ENCODE peak calls at places on chromosome X, in six cellular contexts. J, M, X, K, U and Y are unnamed samples.

GRCh38 chrX:14916017-14916674 is 42.9 kb downstream of the MOSPD2 start:
- DNase-seq in M (no peak), X (no peak), U (no peak), K (no peak), J (peak; percentile 14), Y (no peak)

GRCh38 chrX:137278825-137279224 is 245.0 kb upstream of the GPR101 start:
- DNase-seq in X (no peak), K (no peak), M (no peak), J (no peak), U (no peak), Y (no peak)

GRCh38 chrX:13120017-13120416 is 75.6 kb upstream of the FAM9C start:
- DNase-seq in U (no peak), J (peak; percentile 42), X (no peak), K (no peak), M (no peak), Y (no peak)

GRCh38 chrX:21487832-21488231 is 113.6 kb downstream of the CNKSR2 start:
- DNase-seq in J (peak; percentile 71), K (no peak), U (no peak), M (no peak), X (no peak), Y (no peak)

GRCh38 chrX:3271485-3272186 is 74.8 kb downstream of the MXRA5 start:
- DNase-seq in U (no peak), M (no peak), X (no peak), K (no peak), J (peak; percentile 74), Y (no peak)

GRCh38 chrX:21968333-21968732 is 27.8 kb downstream of the SMS start:
- DNase-seq in U (no peak), K (no peak), X (no peak), M (no peak), J (no peak), Y (no peak)

GRCh38 chrX:135000516-135000915 is 9.7 kb downstream of the SMIM10 start:
- DNase-seq in K (no peak), M (no peak), J (no peak), X (no peak), U (no peak), Y (no peak)

GRCh38 chrX:47482065-47482511 is 934 bp downstream of the ZNF41 start:
- DNase-seq in M (no peak), X (no peak), U (no peak), J (no peak), K (no peak), Y (no peak)

GRCh38 chrX:110317079-110317819 is 636 bp downstream of the AMMECR1 start:
- DNase-seq in U (peak; percentile 4), K (no peak), X (no peak), M (no peak), J (peak; percentile 1), Y (peak; percentile 14)

GRCh38 chrX:50107470-50107869 is 93.3 kb downstream of the AKAP4 start:
- DNase-seq in M (no peak), J (peak; percentile 48), X (no peak), K (no peak), U (no peak), Y (peak; percentile 37)

GRCh38 chrX:135931644-135932487 is 38.4 kb downstream of the SAGE1 start:
- DNase-seq in K (no peak), J (peak; percentile 46), U (peak; percentile 1), X (peak; percentile 38), M (no peak), Y (peak; percentile 42)

GRCh38 chrX:65406532-65406931 is 128.1 kb downstream of the LAS1L start:
- DNase-seq in X (no peak), J (peak; percentile 4), K (no peak), M (no peak), U (no peak), Y (peak; percentile 30)

GRCh38 chrX:30635630-30636029 is 17.6 kb upstream of the GK start:
- DNase-seq in K (no peak), J (no peak), U (no peak), X (no peak), M (no peak), Y (no peak)

GRCh38 chrX:105698386-105698785 is 124.0 kb upstream of the NRK start:
- DNase-seq in M (no peak), X (no peak), U (no peak), K (no peak), J (no peak), Y (no peak)

GRCh38 chrX:129741880-129742758 is 3.3 kb downstream of the XPNPEP2 start:
- DNase-seq in M (no peak), U (no peak), J (no peak), K (no peak), X (no peak), Y (no peak)

GRCh38 chrX:136209016-136209738 is 42.0 kb downstream of the MAP7D3 start:
- DNase-seq in X (no peak), M (no peak), U (no peak), K (peak; percentile 78), J (peak; percentile 30), Y (no peak)

GRCh38 chrX:56764975-56765791 is 36.1 kb downstream of the NBDY start:
- DNase-seq in J (no peak), U (no peak), X (no peak), K (peak; percentile 60), M (peak; percentile 33), Y (no peak)
- TF ChIP-seq CTCF in J (no peak), U (no peak), X (no peak), K (no peak), M (no peak), Y (no peak)

DNA sequence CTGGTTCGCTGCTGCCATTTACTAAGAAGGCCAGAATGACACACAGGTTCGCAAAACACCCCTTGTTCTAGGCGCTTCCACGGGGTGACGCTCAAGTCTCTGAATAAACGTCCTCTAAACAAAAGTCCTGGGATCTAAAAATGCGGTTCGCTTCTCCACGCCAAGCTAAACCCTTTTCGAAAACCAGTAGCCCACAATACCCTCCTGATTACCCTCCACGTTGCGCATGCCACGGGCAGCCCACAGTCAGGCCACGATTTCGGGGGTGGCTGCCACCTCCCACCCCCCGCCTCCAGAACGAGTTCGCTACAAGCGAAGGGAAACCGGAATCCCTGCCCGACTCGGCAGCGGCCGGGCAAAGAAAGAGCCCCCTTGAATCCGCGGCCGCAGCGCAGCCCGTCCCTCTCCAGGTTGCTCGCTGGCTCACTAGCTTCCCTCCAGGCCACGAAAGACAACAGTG is 423 bp downstream of the RPL39 start:
- DNase-seq in X (no peak), M (no peak), J (peak; percentile 43), K (no peak), U (peak; percentile 1), Y (no peak)
- TF ChIP-seq CTCF in X (no peak), M (no peak), J (peak; percentile 19), K (no peak), U (no peak), Y (peak; percentile 9)

GRCh38 chrX:103674531-103675454 is 11.7 kb downstream of the MORF4L2 start:
- DNase-seq in X (no peak), M (no peak), J (no peak), K (no peak), U (no peak), Y (no peak)
- TF ChIP-seq CTCF in X (no peak), M (no peak), J (no peak), K (no peak), U (no peak), Y (no peak)

GRCh38 chrX:8783100-8784098 is 17.8 kb downstream of the FAM9A start:
- DNase-seq in U (peak; percentile 1), J (peak; percentile 39), K (no peak), M (no peak), X (no peak), Y (peak; percentile 2)
- TF ChIP-seq CTCF in U (peak; percentile 35), J (peak; percentile 53), K (no peak), M (no peak), X (peak; percentile 75), Y (peak; percentile 33)

GRCh38 chrX:8971116-8971515 is 62.8 kb downstream of the FAM9B start:
- DNase-seq in M (no peak), K (no peak), J (peak; percentile 53), U (no peak), X (peak; percentile 10), Y (peak; percentile 31)
- TF ChIP-seq CTCF in M (no peak), K (no peak), J (peak; percentile 34), U (peak; percentile 43), X (peak; percentile 32), Y (peak; percentile 13)

DNA sequence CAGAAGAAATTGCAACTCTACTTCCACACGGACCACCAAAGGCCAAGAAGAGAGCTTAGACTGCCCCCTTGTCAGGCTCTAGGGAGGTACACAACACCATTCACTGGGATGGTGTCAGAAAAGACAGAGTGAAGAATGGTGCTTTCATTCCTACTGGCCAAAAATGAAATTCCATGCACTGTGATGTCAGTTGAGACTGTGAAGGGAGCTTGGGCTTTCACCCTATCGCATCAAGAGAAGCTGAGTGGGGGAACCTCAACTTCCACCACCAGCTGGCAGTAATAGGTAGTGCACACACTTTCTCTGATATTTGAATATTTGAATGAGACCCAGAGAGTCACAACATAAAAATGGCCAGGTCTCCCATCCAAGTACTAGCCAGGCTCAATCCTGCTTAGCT is 65.9 kb downstream of the ZNF711 start:
- DNase-seq in M (no peak), K (no peak), X (no peak), U (no peak), J (no peak), Y (no peak)
- TF ChIP-seq CTCF in M (no peak), K (no peak), X (peak; percentile 9), U (no peak), J (no peak), Y (no peak)

GRCh38 chrX:1244164-1245076 is 24.2 kb upstream of the CSF2RA start:
- DNase-seq in J (no peak), X (no peak), M (no peak), K (no peak), U (no peak), Y (peak; percentile 36)
- TF ChIP-seq CTCF in J (no peak), X (no peak), M (no peak), K (no peak), U (no peak), Y (no peak)

DNA sequence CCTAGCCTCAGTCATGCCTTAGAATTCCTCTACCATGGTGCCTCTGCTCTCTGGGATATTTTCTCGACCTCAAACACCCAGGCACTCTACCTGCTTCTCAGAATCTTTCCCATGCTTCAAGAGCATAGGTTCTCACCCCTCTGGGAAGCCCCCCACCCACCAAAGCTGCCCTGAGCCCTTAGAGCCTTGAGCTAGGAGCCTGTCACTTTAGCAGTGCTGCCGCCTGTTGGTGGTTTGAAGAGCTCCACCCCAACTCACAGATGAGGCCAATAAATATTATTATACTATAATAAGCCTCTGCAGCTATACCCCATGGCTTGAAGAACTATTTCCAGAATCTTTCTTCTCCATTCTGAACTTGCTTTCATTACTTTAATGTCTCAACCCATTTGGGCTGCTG is 109.7 kb downstream of the RTL5 start:
- DNase-seq in J (no peak), M (no peak), K (peak; percentile 70), U (no peak), X (no peak), Y (no peak)
- TF ChIP-seq CTCF in J (peak; percentile 30), M (no peak), K (peak; percentile 29), U (no peak), X (peak; percentile 70), Y (peak; percentile 15)

GRCh38 chrX:69615323-69615722 is 590 bp upstream of the EDA start:
- DNase-seq in U (no peak), K (no peak), X (no peak), M (no peak), J (no peak), Y (no peak)

GRCh38 chrX:69616520-69617203 is 749 bp downstream of the EDA start:
- DNase-seq in K (peak; percentile 74), M (no peak), X (no peak), U (no peak), J (peak; percentile 0), Y (no peak)

GRCh38 chrX:69614896-69615295 is 1.0 kb upstream of the EDA start:
- DNase-seq in J (no peak), U (no peak), X (no peak), M (no peak), K (no peak), Y (no peak)

GRCh38 chrX:69615779-69616519 is at the start of gene EDA:
- DNase-seq in U (peak; percentile 35), J (peak; percentile 76), M (peak; percentile 0), K (peak; percentile 85), X (no peak), Y (peak; percentile 84)

GRCh38 chrX:69618803-69619202 is 2.9 kb downstream of the EDA start:
- DNase-seq in K (no peak), J (peak; percentile 37), M (no peak), X (no peak), U (no peak), Y (peak; percentile 13)
- TF ChIP-seq CTCF in K (peak; percentile 31), J (peak; percentile 47), M (no peak), X (peak; percentile 62), U (no peak), Y (peak; percentile 38)